ENCODE peak calls at places on chromosomes 6 and 20, in seven cellular contexts. E is GM12878, H is cardiac muscle cell, T is Peyer's patch, G is body of pancreas, L is ascending aorta, J is IMR-90. M is an unnamed sample.
A peak's percentile ranks its signal among the peaks of the same experiment; 100 is the strongest.

GRCh38 chr20:52209154-52209571 is 17.6 kb upstream of the ZFP64 start:
- DNase-seq in E (no peak), H (no peak), T (no peak), G (no peak), L (no peak), J (no peak), M (peak; percentile 6)

GRCh38 chr6:66948106-66948505 is 1241.1 kb upstream of the EYS start:
- DNase-seq in E (no peak), H (peak; percentile 52), T (no peak), G (no peak), L (no peak), J (no peak), M (no peak)

GRCh38 chr20:58822175-58822574 is 28.5 kb downstream of the GNAS-AS1 start:
- DNase-seq in E (no peak), H (no peak), T (no peak), G (no peak), L (no peak), J (no peak), M (no peak)

GRCh38 chr6:22102671-22103070 is 194.2 kb downstream of the PRL start:
- DNase-seq in E (peak; percentile 68), H (no peak), T (no peak), G (no peak), L (no peak), J (peak; percentile 27), M (no peak)

GRCh38 chr6:10269814-10270472 is 144.9 kb downstream of the TFAP2A start:
- DNase-seq in E (no peak), H (no peak), T (no peak), G (no peak), L (no peak), J (no peak), M (no peak)

GRCh38 chr6:155014715-155015300 is 19.7 kb downstream of the TIAM2 start:
- DNase-seq in E (no peak), H (no peak), T (no peak), G (no peak), L (no peak), J (peak; percentile 78), M (peak; percentile 24)

GRCh38 chr20:59770270-59770669 is 163.2 kb downstream of the SYCP2 start:
- DNase-seq in E (no peak), H (no peak), T (no peak), G (no peak), L (no peak), J (no peak), M (no peak)

GRCh38 chr6:79878142-79878748 is 69.1 kb downstream of the ELOVL4 start:
- DNase-seq in E (no peak), H (peak; percentile 20), T (no peak), G (peak; percentile 25), L (no peak), J (no peak), M (no peak)

GRCh38 chr6:33633462-33634158 is 12.5 kb downstream of the ITPR3 start:
- DNase-seq in E (no peak), H (peak; percentile 76), T (peak; percentile 56), G (peak; percentile 64), L (no peak), J (peak; percentile 27), M (peak; percentile 62)

GRCh38 chr6:71446084-71446869 is 157.7 kb downstream of the OGFRL1 start:
- DNase-seq in E (peak; percentile 26), H (peak; percentile 28), T (no peak), G (no peak), L (no peak), J (no peak), M (no peak)

GRCh38 chr6:42522021-42522420 is 41.8 kb upstream of the UBR2 start:
- DNase-seq in E (no peak), H (peak; percentile 32), T (no peak), G (no peak), L (no peak), J (peak; percentile 17), M (no peak)

GRCh38 chr20:30606990-30607389 is 650.5 kb upstream of the DEFB115 start:
- DNase-seq in E (no peak), H (no peak), T (no peak), G (no peak), L (no peak), J (no peak), M (no peak)

GRCh38 chr20:30612344-30612743 is 645.1 kb upstream of the DEFB115 start:
- DNase-seq in E (no peak), H (no peak), T (no peak), G (no peak), L (no peak), J (no peak), M (no peak)

GRCh38 chr20:30610044-30610693 is 647.3 kb upstream of the DEFB115 start:
- DNase-seq in E (no peak), H (no peak), T (no peak), G (no peak), L (no peak), J (no peak), M (no peak)

GRCh38 chr20:30610751-30611150 is 646.7 kb upstream of the DEFB115 start:
- DNase-seq in E (no peak), H (no peak), T (no peak), G (no peak), L (no peak), J (no peak), M (no peak)

GRCh38 chr20:30611239-30611984 is 646.1 kb upstream of the DEFB115 start:
- DNase-seq in E (no peak), H (no peak), T (no peak), G (no peak), L (no peak), J (no peak), M (no peak)
- H3K9me3 ChIP-seq in E (no peaks in the 10 kb centered on the region), H (no peaks in the 10 kb centered on the region), T (peaks cover 8% of the 10 kb centered on the region), G (no peaks in the 10 kb centered on the region), L (no peaks in the 10 kb centered on the region), J (peaks cover 38% of the 10 kb centered on the region), M (peaks cover 3% of the 10 kb centered on the region)

GRCh38 chr20:29742699-29743100 is 1514.8 kb upstream of the DEFB115 start:
- DNase-seq in E (no peak), H (no peak), T (no peak), G (no peak), L (no peak), J (no peak), M (no peak)

GRCh38 chr20:29740951-29741593 is 1516.4 kb upstream of the DEFB115 start:
- DNase-seq in E (no peak), H (no peak), T (no peak), G (no peak), L (no peak), J (no peak), M (no peak)

GRCh38 chr20:29740601-29740950 is 1516.9 kb upstream of the DEFB115 start:
- DNase-seq in E (no peak), H (no peak), T (no peak), G (no peak), L (no peak), J (no peak), M (no peak)

GRCh38 chr20:29741894-29742698 is 1515.4 kb upstream of the DEFB115 start:
- DNase-seq in E (no peak), H (no peak), T (no peak), G (no peak), L (no peak), J (no peak), M (no peak)

GRCh38 chr20:29741594-29741893 is 1515.9 kb upstream of the DEFB115 start:
- DNase-seq in E (no peak), H (no peak), T (no peak), G (no peak), L (no peak), J (no peak), M (no peak)
- H3K9me3 ChIP-seq in E (no peaks in the 10 kb centered on the region), H (no peaks in the 10 kb centered on the region), T (peaks cover 22% of the 10 kb centered on the region), G (no peaks in the 10 kb centered on the region), L (peaks cover 5% of the 10 kb centered on the region), J (peaks cover 25% of the 10 kb centered on the region), M (no peaks in the 10 kb centered on the region)

DNA sequence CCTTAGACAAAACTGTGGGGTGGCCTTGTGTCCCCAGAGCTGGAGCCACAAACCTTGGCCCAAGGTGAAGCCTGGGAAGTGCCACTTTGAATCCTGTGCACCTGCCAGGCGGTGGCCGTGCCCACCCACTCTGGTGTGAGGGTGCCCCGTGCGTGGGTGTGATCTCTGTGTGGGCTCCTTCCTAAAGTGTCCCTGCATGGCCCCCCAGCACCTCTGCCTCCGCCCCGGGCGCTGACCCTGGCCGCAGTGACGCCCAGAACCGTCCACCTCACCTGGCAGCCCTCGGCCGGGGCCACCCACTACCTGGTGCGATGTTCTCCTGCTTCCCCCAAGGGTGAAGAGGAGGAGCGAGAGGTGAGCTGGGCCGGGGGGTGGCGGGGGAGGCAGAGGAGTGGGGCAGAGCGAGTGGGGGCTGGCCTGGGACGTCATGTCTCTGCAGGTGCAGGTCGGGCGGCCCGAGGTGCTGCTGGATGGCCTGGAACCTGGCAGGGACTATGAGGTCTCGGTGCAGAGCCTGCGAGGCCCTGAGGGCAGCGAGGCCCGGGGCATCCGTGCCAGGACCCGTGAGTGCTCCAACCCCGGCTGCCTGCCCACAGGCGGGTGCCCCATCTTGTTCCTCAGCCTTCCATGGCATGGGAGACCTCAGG is 18.3 kb downstream of the COL20A1 start:
- DNase-seq in E (no peak), H (no peak), T (no peak), G (no peak), L (no peak), J (no peak), M (no peak)
- H3K9me3 ChIP-seq in E (no peaks in the 10 kb centered on the region), H (no peaks in the 10 kb centered on the region), T (no peaks in the 10 kb centered on the region), G (no peaks in the 10 kb centered on the region), L (no peaks in the 10 kb centered on the region), J (no peaks in the 10 kb centered on the region), M (no peaks in the 10 kb centered on the region)

DNA sequence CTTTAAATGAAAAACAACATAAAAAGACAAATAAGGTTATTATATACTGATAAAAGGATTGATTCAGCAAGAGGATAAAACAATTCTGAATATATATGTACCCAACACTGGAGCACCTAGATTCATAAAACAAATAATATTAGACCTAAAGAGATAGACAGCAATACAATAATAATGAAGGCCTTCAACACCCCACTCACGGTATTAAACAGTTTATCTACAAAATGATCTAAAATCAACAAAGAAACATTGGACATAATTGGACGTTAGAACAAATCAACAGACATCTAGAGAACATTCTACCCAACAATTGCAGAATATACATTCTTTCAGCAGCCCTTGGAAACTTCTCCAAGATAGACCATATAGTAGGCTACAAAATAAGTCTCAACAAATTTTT is 24.1 kb downstream of the TREM1 start:
- DNase-seq in E (no peak), H (no peak), T (no peak), G (no peak), L (no peak), J (no peak), M (no peak)
- H3K9me3 ChIP-seq in E (peaks cover 12% of the 10 kb centered on the region), H (no peaks in the 10 kb centered on the region), T (peaks cover 19% of the 10 kb centered on the region), G (no peaks in the 10 kb centered on the region), L (peaks cover 4% of the 10 kb centered on the region), J (no peaks in the 10 kb centered on the region), M (no peaks in the 10 kb centered on the region)

GRCh38 chr20:46507760-46508407 is 5.5 kb downstream of the ZNF334 start:
- DNase-seq in E (no peak), H (no peak), T (no peak), G (no peak), L (no peak), J (no peak), M (no peak)
- H3K9me3 ChIP-seq in E (peaks cover 7% of the 10 kb centered on the region), H (no peaks in the 10 kb centered on the region), T (peaks cover 2% of the 10 kb centered on the region), G (no peaks in the 10 kb centered on the region), L (no peaks in the 10 kb centered on the region), J (peaks cover 7% of the 10 kb centered on the region), M (no peaks in the 10 kb centered on the region)

DNA sequence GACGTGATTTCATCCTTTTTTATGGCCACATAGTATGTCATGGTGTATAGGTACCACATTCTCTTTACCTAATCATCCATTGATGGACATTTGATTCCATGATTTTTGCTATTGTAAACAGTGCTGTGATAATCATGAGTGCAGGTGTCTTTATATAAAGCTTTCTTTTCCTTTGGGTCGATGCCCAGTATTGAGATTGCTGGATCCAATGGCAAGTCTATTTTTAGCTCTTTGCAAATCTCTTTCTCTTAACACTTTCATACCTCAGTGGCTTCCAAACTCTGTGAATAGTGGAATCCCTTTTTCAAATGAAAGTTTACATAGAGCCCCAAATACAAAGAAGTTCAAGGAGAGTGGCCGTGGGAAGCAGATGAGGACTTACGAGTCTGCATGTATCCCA is 105.8 kb upstream of the SPTLC3 start:
- DNase-seq in E (no peak), H (no peak), T (no peak), G (no peak), L (no peak), J (no peak), M (no peak)
- H3K9me3 ChIP-seq in E (no peaks in the 10 kb centered on the region), H (no peaks in the 10 kb centered on the region), T (no peaks in the 10 kb centered on the region), G (no peaks in the 10 kb centered on the region), L (no peaks in the 10 kb centered on the region), J (no peaks in the 10 kb centered on the region), M (no peaks in the 10 kb centered on the region)

M was measured in HAP-1.